ENCODE peak calls at places on chromosomes 11 and 22, in five cellular contexts. G is heart left ventricle, S is neural progenitor cell, X is right cardiac atrium, L is cardiac muscle cell. T is an unnamed sample.

GRCh38 chr11:69010964-69011623 is 2.0 kb downstream of the MRGPRF start:
- DNase-seq in L (peak; percentile 93), X (peak; percentile 84), S (peak; percentile 91), G (peak; percentile 67), T (no peak)

GRCh38 chr22:42895087-42895486 is 38.0 kb upstream of the ARFGAP3 start:
- DNase-seq in G (no peak), L (no peak), S (no peak), X (no peak), T (no peak)

GRCh38 chr22:22593964-22594656 is 35.0 kb upstream of the PRAME start:
- DNase-seq in L (no peak), G (peak; percentile 13), S (peak; percentile 75), X (peak; percentile 32), T (peak; percentile 47)

GRCh38 chr22:16960884-16961249 is 47.2 kb downstream of the GAB4 start:
- DNase-seq in L (no peak), X (no peak), S (no peak), G (no peak), T (no peak)

GRCh38 chr11:11841605-11842425 is at the start of gene USP47:
- DNase-seq in G (peak; percentile 93), S (peak; percentile 97), X (peak; percentile 93), L (peak; percentile 95), T (peak; percentile 85)

GRCh38 chr11:8564526-8564925 is 29.5 kb downstream of the STK33 start:
- DNase-seq in X (no peak), L (no peak), S (no peak), G (no peak), T (no peak)

GRCh38 chr11:65113361-65113756 is 1.7 kb downstream of the TM7SF2 start:
- DNase-seq in X (peak; percentile 39), S (no peak), L (no peak), G (peak; percentile 19), T (no peak)

GRCh38 chr22:22508274-22509176 is at the start of gene ZNF280B:
- DNase-seq in L (peak; percentile 75), S (peak; percentile 94), G (peak; percentile 36), X (peak; percentile 67), T (peak; percentile 88)

GRCh38 chr22:28222066-28222465 is 303.0 kb upstream of the PITPNB start:
- DNase-seq in S (no peak), G (no peak), L (no peak), X (no peak), T (no peak)

GRCh38 chr22:26602127-26602526 is 12.2 kb upstream of the TPST2 start:
- DNase-seq in L (no peak), G (no peak), S (no peak), X (no peak), T (no peak)

GRCh38 chr11:44568706-44569473 is 3.4 kb downstream of the CD82 start:
- DNase-seq in S (no peak), G (peak; percentile 76), L (no peak), X (peak; percentile 77), T (peak; percentile 94)

GRCh38 chr22:22342697-22343602 is 98.4 kb downstream of the VPREB1 start:
- DNase-seq in L (peak; percentile 14), G (no peak), X (no peak), S (peak; percentile 93), T (peak; percentile 25)

GRCh38 chr11:9823439-9823838 is 159.6 kb downstream of the SWAP70 start:
- DNase-seq in L (peak; percentile 7), G (no peak), X (no peak), S (no peak), T (no peak)

GRCh38 chr11:1401656-1402221 is 12.0 kb downstream of the BRSK2 start:
- DNase-seq in S (peak; percentile 93), X (peak; percentile 77), G (peak; percentile 71), L (peak; percentile 89), T (peak; percentile 59)

GRCh38 chr11:121654506-121655480 is 202.0 kb upstream of the SORL1-AS1 start:
- DNase-seq in G (no peak), L (no peak), S (no peak), X (no peak), T (peak; percentile 23)

GRCh38 chr22:50564289-50564688 is 1.6 kb upstream of the SYCE3 start:
- DNase-seq in S (no peak), L (no peak), X (no peak), G (no peak), T (no peak)

GRCh38 chr11:73139476-73140198 is 2.5 kb downstream of the FCHSD2 start:
- DNase-seq in X (no peak), S (no peak), G (no peak), L (no peak), T (no peak)

GRCh38 chr11:79525257-79525656 is 84.4 kb upstream of the TENM4 start:
- DNase-seq in L (no peak), X (no peak), S (no peak), G (no peak), T (no peak)

GRCh38 chr11:88411265-88411664 is 73.7 kb upstream of the CTSC start:
- DNase-seq in L (no peak), X (no peak), G (no peak), S (no peak), T (no peak)

GRCh38 chr11:7524831-7525230 is 11.0 kb downstream of the PPFIBP2 start:
- DNase-seq in S (peak; percentile 19), X (no peak), G (no peak), L (no peak), T (no peak)

GRCh38 chr22:31748490-31748889 is 1.4 kb downstream of the PRR14L start:
- DNase-seq in S (peak; percentile 32), X (no peak), L (no peak), G (no peak), T (no peak)
- H3K4me3 ChIP-seq in S (peak overlapping the region; percentile 92), X (peak overlapping the region; percentile 79), L (peak overlapping the region; percentile 76), G (peak overlapping the region; percentile 85), T (peak overlapping the region; percentile 97)

GRCh38 chr11:2645779-2646118 is 54.0 kb downstream of the KCNQ1OT1 start:
- DNase-seq in G (no peak), S (no peak), X (no peak), L (no peak), T (no peak)
- H3K9me3 ChIP-seq in G (peaks cover 96% of the 10 kb centered on the region), S (peaks cover 66% of the 10 kb centered on the region), X (peaks cover 6% of the 10 kb centered on the region), L (no peaks in the 10 kb centered on the region), T (peaks cover 64% of the 10 kb centered on the region)

GRCh38 chr11:20913113-20913512 is 243.7 kb downstream of the NELL1 start:
- DNase-seq in X (no peak), G (no peak), S (no peak), L (no peak), T (no peak)
- H3K4me3 ChIP-seq in X (no peak overlapping the region), G (no peak overlapping the region), S (no peak overlapping the region), L (no peak overlapping the region), T (no peak overlapping the region)

DNA sequence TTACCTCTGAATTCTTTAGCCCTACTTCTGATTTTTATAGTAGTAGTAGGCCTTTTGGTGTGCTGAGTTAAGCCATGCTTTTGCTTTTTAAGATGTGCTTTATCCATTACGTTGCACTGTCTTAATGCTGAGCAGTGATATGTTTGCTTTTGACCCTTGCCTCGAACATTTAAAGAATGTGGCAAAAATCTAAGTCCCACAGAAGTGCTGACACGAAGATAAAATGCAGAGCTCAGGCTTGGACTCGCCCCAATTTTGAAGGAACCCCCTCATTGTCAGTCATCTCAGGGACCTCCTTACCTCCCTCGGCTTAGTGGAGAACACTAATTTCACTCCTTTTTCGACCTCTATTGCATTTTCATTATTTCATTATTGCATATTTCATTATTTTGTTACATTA is 272.9 kb downstream of the DDX10 start:
- DNase-seq in G (no peak), X (no peak), S (no peak), L (no peak), T (no peak)
- H3K9me3 ChIP-seq in G (no peaks in the 10 kb centered on the region), X (no peaks in the 10 kb centered on the region), S (no peaks in the 10 kb centered on the region), L (no peaks in the 10 kb centered on the region), T (no peaks in the 10 kb centered on the region)

T was measured in MG63.